ENCODE peak calls at places on chromosomes 3 and 15, in four cellular contexts. H is CD8-positive, alpha-beta T cell; R is OCI-LY7; W is fibroblast of villous mesenchyme. M is an unnamed sample.

GRCh38 chr3:16350041-16350952 is 85.3 kb downstream of the OXNAD1 start:
- DNase-seq in H (no peak), R (no peak), W (peak), M (no peak)

GRCh38 chr15:50546566-50546965 is at the start of gene USP50:
- DNase-seq in H (no peak), R (no peak), W (no peak), M (no peak)

GRCh38 chr3:129345971-129346370 is 67.3 kb downstream of the HMCES start:
- DNase-seq in W (no peak), R (no peak), H (no peak), M (no peak)

GRCh38 chr3:73681610-73682009 is 56.9 kb upstream of the PDZRN3 start:
- DNase-seq in W (peak), R (no peak), H (no peak), M (no peak)

GRCh38 chr3:127637546-127637945 is 8.6 kb downstream of the PODXL2 start:
- DNase-seq in W (no peak), R (peak), H (no peak), M (no peak)

GRCh38 chr3:32442766-32443165 is 51.1 kb downstream of the CMTM7 start:
- DNase-seq in R (no peak), H (no peak), W (no peak), M (no peak)

GRCh38 chr15:92429378-92430066 is 35.8 kb downstream of the ST8SIA2 start:
- DNase-seq in W (peak), H (no peak), R (no peak), M (no peak)

GRCh38 chr3:179533274-179533673 is 29.5 kb upstream of the ACTL6A start:
- DNase-seq in H (no peak), R (no peak), W (no peak), M (no peak)

GRCh38 chr3:55888282-55888855 is 401.3 kb upstream of the WNT5A start:
- DNase-seq in W (no peak), R (no peak), H (no peak), M (no peak)

GRCh38 chr3:153789380-153789779 is 331.8 kb upstream of the ARHGEF26 start:
- DNase-seq in W (no peak), R (no peak), H (no peak), M (no peak)

GRCh38 chr3:58082047-58082446 is 73.8 kb downstream of the FLNB start:
- DNase-seq in R (no peak), H (peak), W (peak), M (no peak)

GRCh38 chr15:75731248-75732100 is 18.8 kb upstream of the CSPG4 start:
- DNase-seq in R (no peak), W (peak), H (no peak), M (no peak)

GRCh38 chr3:188341501-188341900 is 187.5 kb downstream of the LPP start:
- DNase-seq in H (no peak), R (no peak), W (no peak), M (no peak)

GRCh38 chr3:102614580-102614979 is 179.8 kb downstream of the ZPLD1 start:
- DNase-seq in H (no peak), W (no peak), R (no peak), M (no peak)

GRCh38 chr15:80507131-80507530 is 102.9 kb downstream of the ARNT2 start:
- DNase-seq in H (no peak), W (no peak), R (no peak), M (no peak)

GRCh38 chr3:64940949-64941348 is 253.1 kb upstream of the ADAMTS9 start:
- DNase-seq in R (no peak), H (no peak), W (no peak), M (no peak)

GRCh38 chr3:5480190-5480589 is 292.7 kb downstream of the EDEM1 start:
- DNase-seq in R (no peak), W (no peak), H (no peak), M (no peak)

GRCh38 chr15:73800662-73801345 is 47.7 kb upstream of the INSYN1 start:
- DNase-seq in H (no peak), W (peak), R (no peak), M (no peak)

GRCh38 chr3:144524531-144524930 is 552.9 kb downstream of the DIPK2A start:
- DNase-seq in R (no peak), W (no peak), H (no peak), M (no peak)

GRCh38 chr3:21330293-21330692 is 420.7 kb downstream of the ZNF385D start:
- DNase-seq in H (no peak), R (no peak), W (no peak), M (no peak)

GRCh38 chr3:123068227-123069020 is 1.6 kb downstream of the PDIA5 start:
- DNase-seq in R (no peak), W (peak), H (no peak), M (no peak)

GRCh38 chr15:68055224-68055705 is 1.1 kb downstream of the PIAS1 start:
- DNase-seq in H (peak), W (peak), R (peak), M (no peak)

GRCh38 chr15:78149805-78150751 is 916 bp downstream of the IDH3A start:
- DNase-seq in H (no peak), R (peak), W (peak), M (no peak)

GRCh38 chr3:128487813-128488635 is 5.0 kb downstream of the GATA2 start:
- DNase-seq in R (no peak), H (no peak), W (peak), M (peak)

GRCh38 chr3:151581046-151581445 is 120.2 kb upstream of the IGSF10 start:
- DNase-seq in W (no peak), R (no peak), H (no peak), M (no peak)

GRCh38 chr3:142088522-142088921 is 60.8 kb downstream of the TFDP2 start:
- DNase-seq in H (no peak), R (no peak), W (no peak), M (no peak)

GRCh38 chr15:72117448-72117697 is 577 bp downstream of the MYO9A start:
- DNase-seq in H (peak), R (peak), W (peak), M (no peak)

GRCh38 chr3:40523781-40524180 is 979 bp upstream of the ZNF621 start:
- DNase-seq in W (no peak), R (no peak), H (no peak), M (no peak)

GRCh38 chr3:17759901-17760300 is 17.5 kb upstream of the TBC1D5 start:
- DNase-seq in H (no peak), W (no peak), R (no peak), M (no peak)

GRCh38 chr3:71062920-71063767 is 520.4 kb downstream of the FOXP1 start:
- DNase-seq in R (no peak), W (peak), H (no peak), M (no peak)

GRCh38 chr3:56801151-56801596 is 575 bp downstream of the ARHGEF3 start:
- DNase-seq in H (no peak), R (peak), W (no peak), M (peak)

GRCh38 chr3:126212250-126212628 is 31.9 kb upstream of the ALDH1L1 start:
- DNase-seq in W (no peak), R (no peak), H (no peak), M (no peak)

GRCh38 chr3:161171113-161171512 is 50.0 kb upstream of the NMD3 start:
- DNase-seq in W (peak), R (no peak), H (no peak), M (no peak)

GRCh38 chr15:50059883-50060282 is 59.1 kb downstream of the ATP8B4 start:
- DNase-seq in W (no peak), R (no peak), H (no peak), M (no peak)

GRCh38 chr15:74336061-74337005 is 31.1 kb downstream of the CYP11A1 start:
- DNase-seq in R (no peak), H (no peak), W (no peak), M (no peak)

GRCh38 chr3:4805662-4806061 is 173.6 kb upstream of the BHLHE40 start:
- DNase-seq in R (no peak), W (no peak), H (no peak), M (no peak)

GRCh38 chr15:58755956-58756355 is 6.4 kb upstream of the ADAM10 start:
- DNase-seq in W (no peak), H (no peak), R (no peak), M (no peak)

GRCh38 chr15:96768435-96768789 is 437.9 kb downstream of the NR2F2 start:
- DNase-seq in R (no peak), W (no peak), H (no peak), M (no peak)

GRCh38 chr3:101898752-101899169 is 49.4 kb downstream of the NFKBIZ start:
- DNase-seq in R (peak), H (no peak), W (no peak), M (no peak)

GRCh38 chr15:52481915-52482314 is 46.8 kb downstream of the MYO5A start:
- DNase-seq in R (peak), H (peak), W (peak), M (no peak)

GRCh38 chr15:65033659-65034269 is 4.3 kb upstream of the MTFMT start:
- DNase-seq in W (peak), R (peak), H (no peak), M (no peak)
- TF ChIP-seq CTCF in W (peak), R (peak), H (no peak), M (peak)

GRCh38 chr15:39312984-39313383 is 267.9 kb upstream of the THBS1 start:
- DNase-seq in H (no peak), W (no peak), R (peak), M (no peak)
- TF ChIP-seq CTCF in H (no peak), W (peak), R (peak), M (no peak)

GRCh38 chr3:11641316-11641682 is 2.4 kb downstream of the VGLL4 start:
- DNase-seq in W (peak), R (no peak), H (no peak), M (no peak)
- TF ChIP-seq CTCF in W (no peak), R (no peak), H (no peak), M (no peak)

GRCh38 chr3:180631317-180631716 is 29.4 kb downstream of the TTC14 start:
- DNase-seq in R (no peak), W (peak), H (no peak), M (no peak)
- TF ChIP-seq CTCF in R (peak), W (peak), H (no peak), M (no peak)

GRCh38 chr3:69014022-69014580 is 617 bp upstream of the EOGT start:
- DNase-seq in W (no peak), H (no peak), R (no peak), M (no peak)

GRCh38 chr3:69011331-69011730 is 2.2 kb downstream of the EOGT start:
- DNase-seq in W (no peak), R (no peak), H (no peak), M (no peak)

GRCh38 chr3:69012111-69012835 is 1.2 kb downstream of the EOGT start:
- DNase-seq in R (no peak), H (no peak), W (no peak), M (no peak)

GRCh38 chr3:69013256-69014021 is at the start of gene EOGT:
- DNase-seq in W (peak), R (peak), H (peak), M (peak)

DNA sequence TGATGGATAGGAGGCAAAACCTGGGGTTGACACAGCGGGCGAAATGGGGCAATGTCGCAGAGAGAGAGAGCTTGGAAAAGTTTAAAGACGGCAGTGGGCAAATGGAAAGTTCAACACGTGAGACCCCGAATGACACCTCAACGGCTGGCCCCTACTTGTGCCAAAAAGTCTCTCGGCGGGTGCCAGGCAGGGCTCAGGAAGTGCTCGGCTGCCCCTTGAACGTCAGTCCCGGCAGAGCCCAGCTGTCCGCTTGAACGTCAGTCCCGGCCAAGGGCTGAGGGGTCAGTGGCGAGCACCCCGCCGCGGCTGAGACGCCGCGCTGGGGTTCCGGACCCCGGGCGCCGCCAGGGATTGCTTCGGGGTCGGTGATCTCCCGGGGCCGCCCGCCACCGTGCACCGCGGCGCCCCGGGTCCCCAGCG is 638 bp downstream of the EOGT start:
- DNase-seq in H (no peak), W (peak), R (peak), M (peak)
- TF ChIP-seq CTCF in H (no peak), W (peak), R (no peak), M (no peak)

GRCh38 chr15:82995938-82996337 is 9.9 kb downstream of the RAMAC start:
- DNase-seq in H (no peak), W (peak), R (no peak), M (no peak)

GRCh38 chr15:82999426-82999825 is 12.0 kb downstream of the C15orf40 start:
- DNase-seq in H (no peak), R (no peak), W (no peak), M (no peak)

GRCh38 chr15:82995076-82995475 is 9.1 kb downstream of the RAMAC start:
- DNase-seq in H (no peak), W (no peak), R (no peak), M (no peak)

DNA sequence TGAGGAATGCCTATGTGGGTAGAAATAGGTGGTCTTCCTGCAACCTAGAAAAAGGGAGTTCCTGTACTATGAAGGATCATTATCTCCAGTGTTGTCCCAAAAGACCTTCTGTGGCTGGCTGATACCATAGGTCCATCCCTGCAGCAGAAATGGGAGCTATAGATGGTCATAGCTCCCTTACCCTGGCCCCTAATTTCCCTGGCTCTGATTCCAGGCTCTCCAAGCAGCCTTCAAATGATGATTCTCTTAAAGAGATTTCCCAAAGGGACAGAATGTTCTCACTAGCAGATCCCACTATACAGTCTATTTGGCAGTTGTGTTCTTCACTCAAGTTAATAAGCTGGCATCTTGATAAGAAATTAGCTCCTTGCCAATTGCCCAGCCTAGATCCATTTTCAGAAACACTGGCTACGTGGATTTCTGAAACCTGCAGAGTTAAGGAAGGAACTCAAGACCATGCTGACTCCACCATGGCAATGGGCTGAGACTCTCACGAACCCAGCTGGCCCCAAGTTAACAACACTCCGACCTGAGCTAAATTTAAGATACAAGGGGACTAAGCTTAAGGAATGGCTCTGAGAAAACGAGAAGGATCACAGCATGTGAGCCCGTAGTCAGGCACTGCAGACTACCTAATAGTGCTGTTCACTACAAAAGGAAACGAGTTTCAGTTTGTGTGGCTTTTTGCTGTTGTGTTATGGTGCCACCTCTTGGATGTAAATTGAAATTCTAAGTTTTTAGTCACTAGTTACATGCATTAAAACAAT is 11.4 kb downstream of the C15orf40 start:
- DNase-seq in R (peak), W (peak), H (no peak), M (no peak)
- TF ChIP-seq CTCF in R (peak), W (peak), H (peak), M (peak)

DNA sequence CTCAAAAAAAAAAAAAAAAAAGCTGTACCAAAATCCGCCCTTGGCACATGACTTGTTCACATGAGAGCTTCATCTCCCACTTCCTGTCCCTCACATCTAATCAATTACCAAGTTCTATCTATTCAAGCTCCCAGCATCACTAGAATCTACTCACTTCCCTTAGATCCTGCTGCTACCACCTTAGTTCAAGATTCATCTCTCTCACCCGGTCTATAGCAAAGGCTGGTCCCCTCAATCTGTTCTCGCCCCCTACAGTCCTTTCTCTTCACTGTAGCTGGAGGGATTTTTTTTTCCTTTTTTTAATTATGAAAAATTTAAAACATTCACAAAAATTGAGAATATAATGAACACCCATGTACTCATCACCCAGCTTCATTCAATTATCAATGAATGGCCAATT is 16.7 kb upstream of the GPR160 start:
- DNase-seq in R (peak), H (no peak), W (no peak), M (no peak)
- TF ChIP-seq CTCF in R (peak), H (no peak), W (peak), M (no peak)

DNA sequence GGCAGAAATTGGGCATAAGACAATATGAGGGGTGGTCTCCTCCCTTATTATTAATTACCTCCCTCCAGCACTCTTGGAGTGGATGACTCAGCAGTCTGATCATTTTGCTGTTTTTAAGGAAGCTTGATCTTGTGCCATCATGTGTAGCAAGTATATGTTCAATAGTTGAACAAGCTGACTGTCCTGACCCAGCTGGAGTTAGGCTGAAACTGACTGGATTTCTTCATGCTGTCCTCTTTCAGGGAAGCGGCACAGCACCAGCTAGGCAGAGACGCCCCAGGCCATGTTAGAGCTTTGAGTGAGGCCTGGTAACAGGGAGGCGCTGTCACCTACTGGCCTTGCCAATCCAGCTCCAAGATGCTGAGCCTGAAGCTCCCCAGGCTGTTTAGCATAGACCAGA is 54.4 kb upstream of the KIF23 start:
- DNase-seq in W (peak), H (no peak), R (no peak), M (no peak)
- TF ChIP-seq CTCF in W (no peak), H (no peak), R (no peak), M (no peak)

M was measured in neural crest cell.